ENCODE peak calls at places on chromosome 1, in eight cellular contexts. One of them, this sample, is unnamed.

GRCh38 chr1:201593200-201593828 is 54.4 kb downstream of the NAV1 start:
- DNase-seq in T follicular helper cell: no peak
- DNase-seq in NAMALWA: no peak
- DNase-seq in uterus: peak
- DNase-seq in left ventricle myocardium inferior: no peak
- DNase-seq in GM06990: no peak
- DNase-seq in activated naive CD4-positive, alpha-beta T cell treated with anti-CD3 and anti-CD28 coated beads, Interleukin-2, amount 10 ng/mL, durations not matched to agents 7 days and 5 days: no peak
- DNase-seq in heart left ventricle: peak
- DNase-seq in this sample: no peak

GRCh38 chr1:231581859-231582258 is 44.7 kb upstream of the DISC1 start:
- DNase-seq in GM06990: no peak
- DNase-seq in NAMALWA: no peak
- DNase-seq in uterus: no peak
- DNase-seq in left ventricle myocardium inferior: no peak
- DNase-seq in activated naive CD4-positive, alpha-beta T cell treated with anti-CD3 and anti-CD28 coated beads, Interleukin-2, amount 10 ng/mL, durations not matched to agents 7 days and 5 days: no peak
- DNase-seq in T follicular helper cell: no peak
- DNase-seq in heart left ventricle: no peak
- DNase-seq in this sample: no peak

GRCh38 chr1:241482761-241483250 is 36.7 kb downstream of the FH start:
- DNase-seq in activated naive CD4-positive, alpha-beta T cell treated with anti-CD3 and anti-CD28 coated beads, Interleukin-2, amount 10 ng/mL, durations not matched to agents 7 days and 5 days: no peak
- DNase-seq in NAMALWA: no peak
- DNase-seq in GM06990: no peak
- DNase-seq in heart left ventricle: no peak
- DNase-seq in uterus: no peak
- DNase-seq in left ventricle myocardium inferior: no peak
- DNase-seq in T follicular helper cell: no peak
- DNase-seq in this sample: no peak

GRCh38 chr1:180250883-180251509 is 20.9 kb downstream of the LHX4 start:
- DNase-seq in T follicular helper cell: no peak
- DNase-seq in NAMALWA: no peak
- DNase-seq in left ventricle myocardium inferior: no peak
- DNase-seq in GM06990: no peak
- DNase-seq in uterus: no peak
- DNase-seq in heart left ventricle: no peak
- DNase-seq in activated naive CD4-positive, alpha-beta T cell treated with anti-CD3 and anti-CD28 coated beads, Interleukin-2, amount 10 ng/mL, durations not matched to agents 7 days and 5 days: no peak
- DNase-seq in this sample: peak

GRCh38 chr1:24204116-24204515 is 17.0 kb upstream of the IFNLR1 start:
- DNase-seq in NAMALWA: no peak
- DNase-seq in GM06990: no peak
- DNase-seq in left ventricle myocardium inferior: no peak
- DNase-seq in heart left ventricle: no peak
- DNase-seq in T follicular helper cell: no peak
- DNase-seq in activated naive CD4-positive, alpha-beta T cell treated with anti-CD3 and anti-CD28 coated beads, Interleukin-2, amount 10 ng/mL, durations not matched to agents 7 days and 5 days: no peak
- DNase-seq in uterus: no peak
- DNase-seq in this sample: no peak

GRCh38 chr1:55309053-55309452 is 93.9 kb upstream of the USP24 start:
- DNase-seq in NAMALWA: no peak
- DNase-seq in activated naive CD4-positive, alpha-beta T cell treated with anti-CD3 and anti-CD28 coated beads, Interleukin-2, amount 10 ng/mL, durations not matched to agents 7 days and 5 days: no peak
- DNase-seq in left ventricle myocardium inferior: no peak
- DNase-seq in uterus: no peak
- DNase-seq in heart left ventricle: no peak
- DNase-seq in T follicular helper cell: no peak
- DNase-seq in GM06990: no peak
- DNase-seq in this sample: no peak

GRCh38 chr1:113142791-113143190 is 69.8 kb downstream of the LRIG2 start:
- DNase-seq in activated naive CD4-positive, alpha-beta T cell treated with anti-CD3 and anti-CD28 coated beads, Interleukin-2, amount 10 ng/mL, durations not matched to agents 7 days and 5 days: no peak
- DNase-seq in left ventricle myocardium inferior: no peak
- DNase-seq in T follicular helper cell: no peak
- DNase-seq in NAMALWA: no peak
- DNase-seq in heart left ventricle: no peak
- DNase-seq in uterus: no peak
- DNase-seq in GM06990: no peak
- DNase-seq in this sample: no peak

GRCh38 chr1:1039145-1039910 is 19.4 kb downstream of the AGRN start:
- DNase-seq in GM06990: no peak
- DNase-seq in activated naive CD4-positive, alpha-beta T cell treated with anti-CD3 and anti-CD28 coated beads, Interleukin-2, amount 10 ng/mL, durations not matched to agents 7 days and 5 days: no peak
- DNase-seq in left ventricle myocardium inferior: no peak
- DNase-seq in NAMALWA: no peak
- DNase-seq in heart left ventricle: no peak
- DNase-seq in uterus: no peak
- DNase-seq in T follicular helper cell: no peak
- DNase-seq in this sample: no peak

GRCh38 chr1:68571499-68571898 is 74.6 kb upstream of the DEPDC1 start:
- DNase-seq in activated naive CD4-positive, alpha-beta T cell treated with anti-CD3 and anti-CD28 coated beads, Interleukin-2, amount 10 ng/mL, durations not matched to agents 7 days and 5 days: no peak
- DNase-seq in NAMALWA: no peak
- DNase-seq in uterus: no peak
- DNase-seq in left ventricle myocardium inferior: no peak
- DNase-seq in GM06990: no peak
- DNase-seq in T follicular helper cell: no peak
- DNase-seq in heart left ventricle: no peak
- DNase-seq in this sample: no peak

GRCh38 chr1:212700597-212700891 is 904 bp upstream of the BATF3 start:
- DNase-seq in GM06990: no peak
- DNase-seq in heart left ventricle: no peak
- DNase-seq in left ventricle myocardium inferior: no peak
- DNase-seq in uterus: peak
- DNase-seq in NAMALWA: no peak
- DNase-seq in activated naive CD4-positive, alpha-beta T cell treated with anti-CD3 and anti-CD28 coated beads, Interleukin-2, amount 10 ng/mL, durations not matched to agents 7 days and 5 days: no peak
- DNase-seq in T follicular helper cell: no peak
- DNase-seq in this sample: no peak

GRCh38 chr1:64686828-64687724 is 57.8 kb upstream of the RAVER2 start:
- DNase-seq in uterus: no peak
- DNase-seq in NAMALWA: peak
- DNase-seq in GM06990: no peak
- DNase-seq in heart left ventricle: no peak
- DNase-seq in T follicular helper cell: no peak
- DNase-seq in left ventricle myocardium inferior: no peak
- DNase-seq in activated naive CD4-positive, alpha-beta T cell treated with anti-CD3 and anti-CD28 coated beads, Interleukin-2, amount 10 ng/mL, durations not matched to agents 7 days and 5 days: peak
- DNase-seq in this sample: no peak

GRCh38 chr1:93552751-93553455 is 105.0 kb downstream of the FNBP1L start:
- DNase-seq in left ventricle myocardium inferior: peak
- DNase-seq in activated naive CD4-positive, alpha-beta T cell treated with anti-CD3 and anti-CD28 coated beads, Interleukin-2, amount 10 ng/mL, durations not matched to agents 7 days and 5 days: no peak
- DNase-seq in T follicular helper cell: no peak
- DNase-seq in NAMALWA: no peak
- DNase-seq in uterus: no peak
- DNase-seq in heart left ventricle: peak
- DNase-seq in GM06990: no peak
- DNase-seq in this sample: no peak

GRCh38 chr1:1353389-1354151 is 4.4 kb upstream of the DVL1 start:
- DNase-seq in T follicular helper cell: no peak
- DNase-seq in NAMALWA: no peak
- DNase-seq in activated naive CD4-positive, alpha-beta T cell treated with anti-CD3 and anti-CD28 coated beads, Interleukin-2, amount 10 ng/mL, durations not matched to agents 7 days and 5 days: no peak
- DNase-seq in uterus: no peak
- DNase-seq in heart left ventricle: no peak
- DNase-seq in GM06990: no peak
- DNase-seq in left ventricle myocardium inferior: no peak
- DNase-seq in this sample: no peak

This sample was measured in right lobe of liver.